ENCODE peak calls at places on chromosome 9, in seven cellular contexts. L is A549, P is neuronal stem cell, D is OCI-LY7, W is hepatocyte, J is astrocyte, A is trophoblast cell. H is an unnamed sample.

GRCh38 chr9:131833083-131833482 is 93.2 kb upstream of the RAPGEF1 start:
- DNase-seq in P (no peak), A (no peak), L (no peak), W (no peak), D (no peak), J (no peak), H (no peak)

GRCh38 chr9:91159664-91160121 is 202.0 kb downstream of the AUH start:
- DNase-seq in J (no peak), D (no peak), L (no peak), W (no peak), P (no peak), A (no peak), H (no peak)

GRCh38 chr9:4306066-4306787 is 6.4 kb upstream of the GLIS3 start:
- DNase-seq in L (no peak), J (peak), A (peak), D (no peak), W (peak), P (no peak), H (no peak)

GRCh38 chr9:29822458-29822857 is 2249.2 kb upstream of the C9orf72 start:
- DNase-seq in D (no peak), L (no peak), P (no peak), W (no peak), J (no peak), A (no peak), H (no peak)

GRCh38 chr9:101387871-101388506 is 3.2 kb upstream of the BAAT start:
- DNase-seq in A (peak), J (peak), L (peak), P (no peak), D (peak), W (peak), H (peak)

GRCh38 chr9:71781391-71781790 is 13.1 kb upstream of the CEMIP2 start:
- DNase-seq in L (no peak), A (no peak), W (no peak), D (no peak), J (no peak), P (no peak), H (no peak)

GRCh38 chr9:87267701-87268100 is 230.0 kb upstream of the DAPK1 start:
- DNase-seq in L (no peak), P (no peak), D (no peak), W (no peak), A (no peak), J (no peak), H (no peak)

GRCh38 chr9:109474170-109474569 is 23.9 kb downstream of the PTPN3 start:
- DNase-seq in D (no peak), P (no peak), J (no peak), L (no peak), A (no peak), W (no peak), H (no peak)

GRCh38 chr9:136200424-136200823 is 4.5 kb downstream of the LHX3 start:
- DNase-seq in D (no peak), L (no peak), A (no peak), J (no peak), W (no peak), P (no peak), H (no peak)

GRCh38 chr9:75167281-75167680 is 79.0 kb downstream of the OSTF1 start:
- DNase-seq in L (no peak), J (no peak), D (no peak), W (no peak), A (no peak), P (no peak), H (no peak)

GRCh38 chr9:38761999-38762398 is 42.1 kb upstream of the FAM240B start:
- DNase-seq in L (no peak), A (no peak), D (no peak), P (no peak), J (no peak), W (no peak), H (no peak)

GRCh38 chr9:135290086-135290485 is 189.5 kb upstream of the PPP1R26 start:
- DNase-seq in J (no peak), P (no peak), A (peak), D (no peak), L (no peak), W (no peak), H (no peak)

GRCh38 chr9:77951369-77951768 is 80.2 kb downstream of the GNAQ start:
- DNase-seq in D (no peak), A (no peak), W (no peak), L (no peak), J (no peak), P (no peak), H (no peak)

GRCh38 chr9:110605586-110605985 is 26.0 kb upstream of the SVEP1 start:
- DNase-seq in J (no peak), A (peak), L (no peak), W (no peak), P (no peak), D (no peak), H (no peak)

GRCh38 chr9:124281934-124282351 is 24.2 kb downstream of the NEK6 start:
- DNase-seq in D (no peak), J (peak), L (no peak), A (no peak), P (no peak), W (no peak), H (no peak)

GRCh38 chr9:14908221-14909206 is 1.7 kb downstream of the FREM1 start:
- DNase-seq in A (no peak), D (no peak), P (no peak), L (no peak), W (no peak), J (no peak), H (no peak)

GRCh38 chr9:14909631-14910177 is 524 bp downstream of the FREM1 start:
- DNase-seq in L (no peak), W (peak), D (no peak), J (no peak), P (no peak), A (peak), H (no peak)

GRCh38 chr9:14911046-14911445 is 818 bp upstream of the FREM1 start:
- DNase-seq in W (no peak), P (no peak), L (no peak), A (no peak), D (no peak), J (no peak), H (no peak)

GRCh38 chr9:14912849-14913248 is 2.6 kb upstream of the FREM1 start:
- DNase-seq in L (no peak), W (no peak), P (no peak), A (no peak), D (no peak), J (no peak), H (no peak)

GRCh38 chr9:14910178-14910805 is at the start of gene FREM1:
- DNase-seq in L (no peak), P (peak), W (peak), A (peak), D (no peak), J (no peak), H (no peak)
- H3K4me3 ChIP-seq in L (no peak), P (peak), W (peak), A (peak), D (no peak), J (no peak), H (no peak)

DNA sequence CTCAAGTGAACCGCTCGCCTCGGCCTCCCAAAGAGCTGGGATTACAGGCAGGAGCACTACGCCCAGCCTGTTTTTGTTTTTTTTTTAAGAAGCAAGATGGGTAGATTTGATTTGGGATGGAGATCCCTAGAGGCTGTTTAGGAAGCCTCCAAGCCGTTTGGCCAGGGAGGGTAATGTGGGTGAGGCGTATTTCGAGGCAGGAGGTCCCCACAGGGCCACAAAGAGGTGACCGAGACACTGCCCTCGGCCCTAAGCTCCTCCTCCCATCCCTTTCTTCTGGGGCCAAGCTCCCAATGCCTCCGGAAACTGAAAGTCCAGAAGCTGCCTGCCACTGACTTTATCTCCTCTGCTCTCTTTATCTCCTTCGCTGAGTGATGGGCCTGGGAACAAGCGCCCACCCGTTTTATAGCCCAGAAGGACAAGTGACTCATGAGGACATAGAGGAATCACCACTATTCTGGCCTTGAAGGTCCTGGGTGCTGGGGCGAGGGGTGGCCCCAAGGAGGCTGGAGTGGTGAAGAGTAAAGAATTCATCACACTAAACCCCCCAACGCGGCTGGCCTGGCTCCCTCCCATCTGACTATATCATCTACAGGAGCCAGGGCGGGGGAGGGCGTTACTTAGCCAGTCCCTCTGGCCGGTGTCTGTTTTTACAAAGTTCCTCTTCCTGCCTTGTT is 2.0 kb upstream of the RALGDS start:
- DNase-seq in L (no peak), A (no peak), P (no peak), D (no peak), J (peak), W (peak), H (no peak)
- H3K4me2 ChIP-seq in L (no peak), A (no peak), P (no peak), D (no peak), J (peak), W (peak), H (no peak)

GRCh38 chr9:122350577-122351355 is 20.1 kb upstream of the PTGS1 start:
- DNase-seq in D (peak), L (peak), A (peak), W (peak), J (no peak), P (peak), H (peak)
- H3K4me3 ChIP-seq in D (no peak), L (no peak), A (no peak), W (no peak), J (no peak), P (no peak), H (no peak)

GRCh38 chr9:93917121-93917853 is 37.9 kb downstream of the BARX1 start:
- DNase-seq in L (no peak), A (no peak), P (no peak), W (no peak), J (no peak), D (no peak), H (no peak)
- H3K4me2 ChIP-seq in L (no peak), A (no peak), P (no peak), W (no peak), J (no peak), D (no peak), H (no peak)

H was measured in Karpas-422.